ENCODE peak calls at places on chromosomes 12 and 14, in five cellular contexts. M is GM12865; W is skeletal muscle cell; F is Daoy; T is stimulated activated naive CD4-positive, alpha-beta T cell. X is an unnamed sample.

GRCh38 chr12:67515679-67516363 is 132.7 kb upstream of the DYRK2 start:
- DNase-seq in W (no peak), T (no peak), F (peak), M (peak), X (peak)

GRCh38 chr12:89267404-89267803 is 84.9 kb downstream of the DUSP6 start:
- DNase-seq in M (no peak), W (no peak), T (no peak), F (no peak), X (no peak)

GRCh38 chr12:43337571-43338497 is 214.2 kb downstream of the ADAMTS20 start:
- DNase-seq in T (no peak), W (no peak), M (no peak), F (no peak), X (no peak)

GRCh38 chr12:59408431-59408830 is 187.4 kb upstream of the SLC16A7 start:
- DNase-seq in W (no peak), M (no peak), T (no peak), F (no peak), X (no peak)

GRCh38 chr12:94807951-94808350 is 157.6 kb upstream of the TMCC3 start:
- DNase-seq in W (no peak), M (no peak), T (no peak), F (no peak), X (no peak)

GRCh38 chr12:68743416-68743815 is 2.6 kb upstream of the SLC35E3 start:
- DNase-seq in M (no peak), T (no peak), F (no peak), W (no peak), X (no peak)

GRCh38 chr14:95679148-95679547 is 7.1 kb upstream of the TCL1B start:
- DNase-seq in F (no peak), M (no peak), T (no peak), W (no peak), X (no peak)

GRCh38 chr12:67220065-67220464 is 49.1 kb upstream of the CAND1 start:
- DNase-seq in W (no peak), M (peak), F (peak), T (no peak), X (no peak)

GRCh38 chr14:33432407-33433023 is 493.8 kb downstream of the NPAS3 start:
- DNase-seq in W (peak), M (no peak), T (no peak), F (peak), X (no peak)

GRCh38 chr12:84643993-84644392 is 268.6 kb downstream of the SLC6A15 start:
- DNase-seq in F (no peak), W (no peak), M (no peak), T (no peak), X (no peak)

GRCh38 chr12:66050283-66050576 is 80.3 kb downstream of the LLPH start:
- DNase-seq in W (no peak), T (no peak), F (no peak), M (no peak), X (no peak)

GRCh38 chr12:42756841-42757661 is 167.5 kb upstream of the PRICKLE1 start:
- DNase-seq in F (peak), T (no peak), M (peak), W (peak), X (no peak)

GRCh38 chr14:85093631-85094330 is 436.2 kb upstream of the FLRT2 start:
- DNase-seq in M (no peak), T (no peak), F (no peak), W (no peak), X (no peak)

X was measured in DND-41.